ENCODE peak calls at places on chromosomes 13 and 19, in five cellular contexts. S is Calu3, P is AG09319, D is esophagus squamous epithelium, M is breast epithelium. X is an unnamed sample.

GRCh38 chr13:110352735-110353134 is 45.7 kb downstream of the COL4A2 start:
- DNase-seq in S (no peak), P (no peak), D (no peak), M (no peak), X (no peak)

GRCh38 chr19:850221-850978 is 1.7 kb upstream of the ELANE start:
- DNase-seq in S (peak; percentile 56), P (peak; percentile 88), D (no peak), M (peak; percentile 84), X (peak; percentile 63)

GRCh38 chr13:24745861-24746617 is 17.9 kb upstream of the RNF17 start:
- DNase-seq in S (no peak), P (no peak), D (no peak), M (no peak), X (no peak)

GRCh38 chr13:48838193-48839000 is 137.3 kb upstream of the FNDC3A start:
- DNase-seq in S (no peak), P (no peak), D (no peak), M (no peak), X (peak; percentile 38)

GRCh38 chr19:45306522-45307027 is 16.1 kb downstream of the CKM start:
- DNase-seq in S (no peak), P (no peak), D (no peak), M (no peak), X (no peak)

GRCh38 chr19:38387550-38388309 is at the start of gene GGN:
- DNase-seq in S (peak; percentile 92), P (peak; percentile 85), D (peak; percentile 35), M (peak; percentile 93), X (no peak)

GRCh38 chr13:49938921-49939320 is 2.8 kb upstream of the SPRYD7 start:
- DNase-seq in S (no peak), P (no peak), D (no peak), M (no peak), X (no peak)

GRCh38 chr19:474126-475078 is 13.6 kb upstream of the SHC2 start:
- DNase-seq in S (no peak), P (no peak), D (no peak), M (no peak), X (no peak)

GRCh38 chr19:42422576-42423461 is 4.4 kb downstream of the LIPE start:
- DNase-seq in S (peak; percentile 54), P (no peak), D (no peak), M (no peak), X (no peak)

GRCh38 chr19:18339703-18340102 is 695 bp upstream of the PGPEP1 start:
- DNase-seq in S (peak; percentile 28), P (no peak), D (no peak), M (no peak), X (no peak)

GRCh38 chr13:74229242-74229641 is 95.0 kb upstream of the KLF12 start:
- DNase-seq in S (no peak), P (no peak), D (no peak), M (no peak), X (peak; percentile 82)

GRCh38 chr13:79108914-79109643 is 297.0 kb downstream of the RBM26 start:
- DNase-seq in S (no peak), P (no peak), D (no peak), M (no peak), X (no peak)

GRCh38 chr13:32087955-32088747 is 56.6 kb downstream of the FRY start:
- DNase-seq in S (no peak), P (no peak), D (no peak), M (no peak), X (peak; percentile 15)

GRCh38 chr13:107370036-107370785 is 802.3 kb upstream of the ARGLU1 start:
- DNase-seq in S (no peak), P (no peak), D (no peak), M (no peak), X (no peak)

GRCh38 chr13:81874253-81874652 is 1533.3 kb upstream of the SPRY2 start:
- DNase-seq in S (no peak), P (no peak), D (no peak), M (no peak), X (peak; percentile 65)

GRCh38 chr13:51262501-51263211 is 40.5 kb downstream of the FAM124A start:
- DNase-seq in S (no peak), P (no peak), D (no peak), M (no peak), X (no peak)
- TF ChIP-seq CTCF in S (no peak), P (no peak), D (no peak), M (no peak), X (no peak)

GRCh38 chr19:13526552-13526951 is 20.3 kb upstream of the CACNA1A start:
- DNase-seq in S (peak; percentile 32), P (no peak), D (no peak), M (no peak), X (no peak)
- TF ChIP-seq CTCF in S (no peak), P (peak; percentile 18), D (peak; percentile 38), M (no peak), X (peak; percentile 11)

GRCh38 chr13:37679043-37679442 is 80.5 kb upstream of the POSTN start:
- DNase-seq in S (no peak), P (no peak), D (no peak), M (no peak), X (no peak)
- TF ChIP-seq CTCF in S (no peak), P (peak; percentile 2), D (no peak), M (no peak), X (peak; percentile 18)

GRCh38 chr19:13846533-13847032 is 30.4 kb upstream of the NANOS3 start:
- DNase-seq in S (peak; percentile 96), P (no peak), D (peak; percentile 57), M (peak; percentile 95), X (no peak)

GRCh38 chr19:13849277-13849676 is 27.7 kb upstream of the NANOS3 start:
- DNase-seq in S (no peak), P (no peak), D (no peak), M (peak; percentile 32), X (no peak)

GRCh38 chr19:13848811-13849241 is 28.1 kb upstream of the NANOS3 start:
- DNase-seq in S (no peak), P (no peak), D (no peak), M (no peak), X (no peak)

GRCh38 chr19:13847033-13847899 is 29.7 kb upstream of the NANOS3 start:
- DNase-seq in S (peak; percentile 92), P (peak; percentile 89), D (no peak), M (peak; percentile 94), X (no peak)

DNA sequence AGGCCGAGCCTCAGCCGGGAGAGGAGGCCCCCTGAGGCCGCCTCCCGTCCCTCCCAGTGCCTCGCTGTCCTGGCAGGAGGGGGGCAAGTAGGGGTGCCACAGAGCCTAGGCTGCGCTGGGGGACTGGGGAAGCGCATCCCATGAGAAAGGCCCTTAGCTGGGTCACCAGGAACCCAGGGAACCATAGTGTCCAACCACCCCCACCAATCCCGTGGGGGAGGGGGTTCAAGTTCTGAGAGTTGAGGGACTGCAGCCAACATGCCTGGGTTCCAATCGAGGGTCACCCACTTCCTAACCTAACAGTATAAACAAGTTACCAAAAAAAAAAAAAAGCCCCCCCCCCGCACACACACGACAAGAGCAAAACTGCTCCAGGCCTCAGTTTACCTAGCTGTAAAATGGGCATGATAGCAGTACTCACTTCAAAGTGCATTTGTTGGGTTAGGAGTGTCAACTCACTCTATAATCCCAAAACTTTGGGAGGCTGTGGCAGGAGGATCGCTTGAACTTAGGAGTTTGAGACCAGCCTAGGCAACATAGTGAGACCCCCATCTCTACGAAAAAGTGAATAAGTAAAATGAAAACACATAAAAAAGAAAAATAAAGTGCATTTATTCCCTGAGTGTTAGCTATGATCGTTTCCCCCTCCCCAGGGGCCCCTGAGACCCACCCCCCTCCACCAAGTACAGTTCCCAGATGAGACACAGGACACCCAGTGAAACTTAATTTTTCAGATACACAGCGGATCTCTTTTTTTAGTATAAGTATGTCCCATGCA is 28.8 kb upstream of the NANOS3 start:
- DNase-seq in S (no peak), P (no peak), D (no peak), M (no peak), X (no peak)
- TF ChIP-seq CTCF in S (no peak), P (no peak), D (no peak), M (no peak), X (no peak)

GRCh38 chr13:61874970-61875579 is 459.4 kb upstream of the PCDH20 start:
- DNase-seq in S (no peak), P (no peak), D (no peak), M (no peak), X (no peak)

DNA sequence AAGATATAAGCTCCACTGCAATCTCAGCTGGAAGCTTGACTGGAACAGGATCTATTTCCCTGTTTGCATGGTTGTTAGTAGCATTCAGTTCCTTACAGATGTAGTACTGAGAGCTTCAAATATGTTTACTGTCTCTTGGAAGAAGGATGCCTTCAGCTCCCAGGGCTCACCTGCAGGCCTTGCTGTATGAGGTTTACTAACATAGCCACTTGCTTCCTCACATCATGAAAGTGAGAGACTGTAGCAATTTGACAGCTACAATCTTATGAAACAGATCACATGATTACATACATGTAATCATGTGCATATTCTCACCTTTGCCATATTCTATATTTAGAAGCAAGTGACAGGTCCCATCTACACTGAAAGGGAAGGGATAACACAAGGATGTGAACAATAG is 458.1 kb upstream of the PCDH20 start:
- DNase-seq in S (no peak), P (no peak), D (no peak), M (no peak), X (no peak)
- TF ChIP-seq CTCF in S (no peak), P (no peak), D (no peak), M (no peak), X (no peak)

GRCh38 chr13:37225414-37226047 is 120.1 kb upstream of the CSNK1A1L start:
- DNase-seq in S (no peak), P (no peak), D (no peak), M (no peak), X (no peak)

GRCh38 chr13:37226966-37227365 is 121.5 kb upstream of the CSNK1A1L start:
- DNase-seq in S (no peak), P (no peak), D (no peak), M (no peak), X (no peak)

DNA sequence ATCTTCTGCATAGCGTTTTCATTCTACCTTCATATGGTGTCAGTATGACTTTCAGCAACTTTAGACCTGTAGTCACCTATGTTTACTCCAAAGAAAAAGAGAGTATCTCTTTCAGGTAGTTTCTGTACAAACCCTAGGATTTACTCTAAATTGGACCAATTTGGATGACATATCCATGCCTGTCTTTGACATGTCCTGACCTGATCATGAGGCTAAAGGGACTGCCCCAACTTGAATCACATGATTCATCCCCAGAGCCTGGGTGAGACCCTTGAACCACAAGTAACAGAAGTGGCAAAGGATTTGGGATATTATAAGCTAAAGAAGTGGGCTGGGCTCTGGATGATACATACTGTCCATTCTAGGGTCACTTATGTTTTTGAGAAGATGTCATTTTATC is 124.5 kb upstream of the CSNK1A1L start:
- DNase-seq in S (no peak), P (no peak), D (no peak), M (no peak), X (no peak)
- TF ChIP-seq CTCF in S (no peak), P (no peak), D (no peak), M (no peak), X (no peak)